ENCODE peak calls at places on chromosomes 4 and X, in nine cellular contexts. One of them, this sample, is unnamed.

GRCh38 chrX:99117011-99117410 is 1293.1 kb downstream of the PCDH19 start:
- DNase-seq in hepatocyte: no peak
- DNase-seq in aorta: no peak
- DNase-seq in CD4-positive, alpha-beta memory T cell: no peak
- DNase-seq in ovary: no peak
- DNase-seq in mammary epithelial cell: no peak
- DNase-seq in PC-3: no peak
- DNase-seq in breast epithelium: no peak
- DNase-seq in Peyer's patch: no peak
- DNase-seq in this sample: no peak

GRCh38 chr4:4387531-4388311 is 819 bp downstream of the NSG1 start:
- DNase-seq in hepatocyte: peak; percentile 35
- DNase-seq in aorta: no peak
- DNase-seq in CD4-positive, alpha-beta memory T cell: no peak
- DNase-seq in ovary: no peak
- DNase-seq in mammary epithelial cell: no peak
- DNase-seq in PC-3: no peak
- DNase-seq in breast epithelium: no peak
- DNase-seq in Peyer's patch: peak; percentile 37
- DNase-seq in this sample: no peak

GRCh38 chr4:150960079-150960478 is 55.0 kb downstream of the LRBA start:
- DNase-seq in hepatocyte: peak; percentile 19
- DNase-seq in aorta: no peak
- DNase-seq in CD4-positive, alpha-beta memory T cell: no peak
- DNase-seq in ovary: no peak
- DNase-seq in mammary epithelial cell: peak; percentile 33
- DNase-seq in PC-3: peak; percentile 61
- DNase-seq in breast epithelium: no peak
- DNase-seq in Peyer's patch: no peak
- DNase-seq in this sample: no peak

GRCh38 chrX:10847333-10847732 is 226.9 kb upstream of the MID1 start:
- DNase-seq in hepatocyte: no peak
- DNase-seq in aorta: no peak
- DNase-seq in CD4-positive, alpha-beta memory T cell: no peak
- DNase-seq in ovary: no peak
- DNase-seq in mammary epithelial cell: no peak
- DNase-seq in PC-3: no peak
- DNase-seq in breast epithelium: no peak
- DNase-seq in Peyer's patch: no peak
- DNase-seq in this sample: no peak

GRCh38 chr4:108155373-108155772 is 13.4 kb downstream of the LEF1 start:
- DNase-seq in hepatocyte: peak; percentile 50
- DNase-seq in aorta: no peak
- DNase-seq in CD4-positive, alpha-beta memory T cell: no peak
- DNase-seq in ovary: no peak
- DNase-seq in mammary epithelial cell: peak; percentile 69
- DNase-seq in PC-3: no peak
- DNase-seq in breast epithelium: no peak
- DNase-seq in Peyer's patch: no peak
- DNase-seq in this sample: no peak

GRCh38 chrX:30067677-30068076 is 147.7 kb upstream of the MAGEB2 start:
- DNase-seq in hepatocyte: no peak
- DNase-seq in aorta: no peak
- DNase-seq in CD4-positive, alpha-beta memory T cell: no peak
- DNase-seq in ovary: no peak
- DNase-seq in mammary epithelial cell: no peak
- DNase-seq in PC-3: no peak
- DNase-seq in breast epithelium: no peak
- DNase-seq in Peyer's patch: no peak
- DNase-seq in this sample: no peak

GRCh38 chr4:38948551-38948950 is 80.9 kb downstream of the FAM114A1 start:
- DNase-seq in hepatocyte: peak; percentile 35
- DNase-seq in aorta: peak; percentile 58
- DNase-seq in CD4-positive, alpha-beta memory T cell: no peak
- DNase-seq in ovary: peak; percentile 73
- DNase-seq in mammary epithelial cell: peak; percentile 76
- DNase-seq in PC-3: peak; percentile 77
- DNase-seq in breast epithelium: no peak
- DNase-seq in Peyer's patch: no peak
- DNase-seq in this sample: peak; percentile 75

GRCh38 chrX:110847334-110847733 is 51.7 kb upstream of the CHRDL1 start:
- DNase-seq in hepatocyte: peak; percentile 75
- DNase-seq in aorta: no peak
- DNase-seq in CD4-positive, alpha-beta memory T cell: peak; percentile 52
- DNase-seq in ovary: no peak
- DNase-seq in mammary epithelial cell: peak; percentile 44
- DNase-seq in PC-3: peak; percentile 78
- DNase-seq in breast epithelium: no peak
- DNase-seq in Peyer's patch: no peak
- DNase-seq in this sample: no peak

GRCh38 chr4:159400782-159401712 is 298.2 kb downstream of the RAPGEF2 start:
- DNase-seq in hepatocyte: peak; percentile 41
- DNase-seq in aorta: no peak
- DNase-seq in CD4-positive, alpha-beta memory T cell: no peak
- DNase-seq in ovary: no peak
- DNase-seq in mammary epithelial cell: no peak
- DNase-seq in PC-3: no peak
- DNase-seq in breast epithelium: no peak
- DNase-seq in Peyer's patch: no peak
- DNase-seq in this sample: no peak

GRCh38 chr4:69710580-69710979 is 49.8 kb downstream of the SULT1B1 start:
- DNase-seq in hepatocyte: no peak
- DNase-seq in aorta: no peak
- DNase-seq in CD4-positive, alpha-beta memory T cell: no peak
- DNase-seq in ovary: no peak
- DNase-seq in mammary epithelial cell: no peak
- DNase-seq in PC-3: no peak
- DNase-seq in breast epithelium: no peak
- DNase-seq in Peyer's patch: no peak
- DNase-seq in this sample: no peak

GRCh38 chrX:9940397-9940796 is 26.8 kb upstream of the CLDN34 start:
- DNase-seq in hepatocyte: no peak
- DNase-seq in aorta: no peak
- DNase-seq in CD4-positive, alpha-beta memory T cell: no peak
- DNase-seq in ovary: no peak
- DNase-seq in mammary epithelial cell: peak; percentile 54
- DNase-seq in PC-3: peak; percentile 85
- DNase-seq in breast epithelium: no peak
- DNase-seq in Peyer's patch: no peak
- DNase-seq in this sample: no peak

GRCh38 chr4:115090483-115091075 is 22.8 kb downstream of the NDST4 start:
- DNase-seq in hepatocyte: peak; percentile 57
- DNase-seq in aorta: no peak
- DNase-seq in CD4-positive, alpha-beta memory T cell: peak; percentile 8
- DNase-seq in ovary: no peak
- DNase-seq in mammary epithelial cell: peak; percentile 4
- DNase-seq in PC-3: peak; percentile 58
- DNase-seq in breast epithelium: no peak
- DNase-seq in Peyer's patch: no peak
- DNase-seq in this sample: no peak

GRCh38 chr4:48963042-48963679 is 22.9 kb upstream of the CWH43 start:
- DNase-seq in hepatocyte: peak; percentile 91
- DNase-seq in aorta: peak; percentile 77
- DNase-seq in CD4-positive, alpha-beta memory T cell: peak; percentile 75
- DNase-seq in ovary: peak; percentile 59
- DNase-seq in mammary epithelial cell: peak; percentile 71
- DNase-seq in PC-3: peak; percentile 88
- DNase-seq in breast epithelium: peak; percentile 59
- DNase-seq in Peyer's patch: peak; percentile 59
- DNase-seq in this sample: peak; percentile 66

GRCh38 chr4:84966382-84967291 is at the start of gene WDFY3:
- DNase-seq in hepatocyte: peak; percentile 92
- DNase-seq in aorta: peak; percentile 94
- DNase-seq in CD4-positive, alpha-beta memory T cell: no peak
- DNase-seq in ovary: peak; percentile 87
- DNase-seq in mammary epithelial cell: peak; percentile 89
- DNase-seq in PC-3: peak; percentile 80
- DNase-seq in breast epithelium: peak; percentile 82
- DNase-seq in Peyer's patch: peak; percentile 78
- DNase-seq in this sample: peak; percentile 89

GRCh38 chrX:95884196-95884595 is 800.4 kb upstream of the DIAPH2 start:
- DNase-seq in hepatocyte: no peak
- DNase-seq in aorta: no peak
- DNase-seq in CD4-positive, alpha-beta memory T cell: no peak
- DNase-seq in ovary: peak; percentile 33
- DNase-seq in mammary epithelial cell: no peak
- DNase-seq in PC-3: no peak
- DNase-seq in breast epithelium: no peak
- DNase-seq in Peyer's patch: no peak
- DNase-seq in this sample: no peak

GRCh38 chr4:139469869-139470268 is 15.9 kb downstream of the RAB33B start:
- DNase-seq in hepatocyte: no peak
- DNase-seq in aorta: no peak
- DNase-seq in CD4-positive, alpha-beta memory T cell: no peak
- DNase-seq in ovary: no peak
- DNase-seq in mammary epithelial cell: no peak
- DNase-seq in PC-3: no peak
- DNase-seq in breast epithelium: no peak
- DNase-seq in Peyer's patch: no peak
- DNase-seq in this sample: no peak

GRCh38 chr4:139476363-139476762 is 22.4 kb downstream of the RAB33B start:
- DNase-seq in hepatocyte: no peak
- DNase-seq in aorta: no peak
- DNase-seq in CD4-positive, alpha-beta memory T cell: no peak
- DNase-seq in ovary: no peak
- DNase-seq in mammary epithelial cell: no peak
- DNase-seq in PC-3: no peak
- DNase-seq in breast epithelium: no peak
- DNase-seq in Peyer's patch: no peak
- DNase-seq in this sample: no peak

GRCh38 chr4:139470997-139471665 is 17.2 kb downstream of the RAB33B start:
- DNase-seq in hepatocyte: no peak
- DNase-seq in aorta: no peak
- DNase-seq in CD4-positive, alpha-beta memory T cell: no peak
- DNase-seq in ovary: no peak
- DNase-seq in mammary epithelial cell: no peak
- DNase-seq in PC-3: no peak
- DNase-seq in breast epithelium: no peak
- DNase-seq in Peyer's patch: no peak
- DNase-seq in this sample: no peak

GRCh38 chr4:139470295-139470694 is 16.4 kb downstream of the RAB33B start:
- DNase-seq in hepatocyte: no peak
- DNase-seq in aorta: no peak
- DNase-seq in CD4-positive, alpha-beta memory T cell: no peak
- DNase-seq in ovary: no peak
- DNase-seq in mammary epithelial cell: no peak
- DNase-seq in PC-3: no peak
- DNase-seq in breast epithelium: no peak
- DNase-seq in Peyer's patch: no peak
- DNase-seq in this sample: no peak

GRCh38 chr4:139472761-139473335 is 18.9 kb downstream of the RAB33B start:
- DNase-seq in hepatocyte: no peak
- DNase-seq in aorta: no peak
- DNase-seq in CD4-positive, alpha-beta memory T cell: no peak
- DNase-seq in ovary: no peak
- DNase-seq in mammary epithelial cell: no peak
- DNase-seq in PC-3: no peak
- DNase-seq in breast epithelium: no peak
- DNase-seq in Peyer's patch: no peak
- DNase-seq in this sample: no peak
- H3K9me3 ChIP-seq in hepatocyte: no peaks in the 10 kb centered on the region
- H3K9me3 ChIP-seq in aorta: no peaks in the 10 kb centered on the region
- H3K9me3 ChIP-seq in CD4-positive, alpha-beta memory T cell: no peaks in the 10 kb centered on the region
- H3K9me3 ChIP-seq in ovary: no peaks in the 10 kb centered on the region
- H3K9me3 ChIP-seq in mammary epithelial cell: no peaks in the 10 kb centered on the region
- H3K9me3 ChIP-seq in PC-3: no peaks in the 10 kb centered on the region
- H3K9me3 ChIP-seq in breast epithelium: peaks cover 5% of the 10 kb centered on the region
- H3K9me3 ChIP-seq in Peyer's patch: no peaks in the 10 kb centered on the region
- H3K9me3 ChIP-seq in this sample: no peaks in the 10 kb centered on the region

GRCh38 chrX:70479197-70479969 is 34.7 kb downstream of the DLG3 start:
- DNase-seq in hepatocyte: peak; percentile 44
- DNase-seq in aorta: no peak
- DNase-seq in CD4-positive, alpha-beta memory T cell: no peak
- DNase-seq in ovary: no peak
- DNase-seq in mammary epithelial cell: peak; percentile 60
- DNase-seq in PC-3: peak; percentile 88
- DNase-seq in breast epithelium: no peak
- DNase-seq in Peyer's patch: no peak
- DNase-seq in this sample: no peak

GRCh38 chrX:70478521-70478920 is 33.9 kb downstream of the DLG3 start:
- DNase-seq in hepatocyte: no peak
- DNase-seq in aorta: no peak
- DNase-seq in CD4-positive, alpha-beta memory T cell: no peak
- DNase-seq in ovary: no peak
- DNase-seq in mammary epithelial cell: no peak
- DNase-seq in PC-3: no peak
- DNase-seq in breast epithelium: no peak
- DNase-seq in Peyer's patch: no peak
- DNase-seq in this sample: no peak

GRCh38 chrX:70477734-70478075 is 33.1 kb downstream of the DLG3 start:
- DNase-seq in hepatocyte: no peak
- DNase-seq in aorta: no peak
- DNase-seq in CD4-positive, alpha-beta memory T cell: no peak
- DNase-seq in ovary: no peak
- DNase-seq in mammary epithelial cell: no peak
- DNase-seq in PC-3: no peak
- DNase-seq in breast epithelium: no peak
- DNase-seq in Peyer's patch: no peak
- DNase-seq in this sample: no peak

GRCh38 chrX:70476166-70476933 is 31.7 kb downstream of the DLG3 start:
- DNase-seq in hepatocyte: no peak
- DNase-seq in aorta: no peak
- DNase-seq in CD4-positive, alpha-beta memory T cell: no peak
- DNase-seq in ovary: no peak
- DNase-seq in mammary epithelial cell: no peak
- DNase-seq in PC-3: no peak
- DNase-seq in breast epithelium: no peak
- DNase-seq in Peyer's patch: no peak
- DNase-seq in this sample: no peak

GRCh38 chrX:70476934-70477733 is 32.5 kb downstream of the DLG3 start:
- DNase-seq in hepatocyte: peak; percentile 58
- DNase-seq in aorta: peak; percentile 51
- DNase-seq in CD4-positive, alpha-beta memory T cell: no peak
- DNase-seq in ovary: peak; percentile 69
- DNase-seq in mammary epithelial cell: peak; percentile 31
- DNase-seq in PC-3: peak; percentile 79
- DNase-seq in breast epithelium: no peak
- DNase-seq in Peyer's patch: peak; percentile 75
- DNase-seq in this sample: no peak
- H3K27ac ChIP-seq in hepatocyte: peak overlapping the region; percentile 87
- H3K27ac ChIP-seq in aorta: peak overlapping the region; percentile 20
- H3K27ac ChIP-seq in CD4-positive, alpha-beta memory T cell: no peak overlapping the region
- H3K27ac ChIP-seq in ovary: peak overlapping the region; percentile 71
- H3K27ac ChIP-seq in mammary epithelial cell: no peak overlapping the region
- H3K27ac ChIP-seq in PC-3: peak overlapping the region; percentile 99
- H3K27ac ChIP-seq in breast epithelium: peak overlapping the region; percentile 71
- H3K27ac ChIP-seq in Peyer's patch: peak overlapping the region; percentile 72
- H3K27ac ChIP-seq in this sample: peak overlapping the region; percentile 81

GRCh38 chr4:139762715-139763114 is 97.1 kb downstream of the MGST2 start:
- DNase-seq in hepatocyte: no peak
- DNase-seq in aorta: no peak
- DNase-seq in CD4-positive, alpha-beta memory T cell: no peak
- DNase-seq in ovary: no peak
- DNase-seq in mammary epithelial cell: no peak
- DNase-seq in PC-3: no peak
- DNase-seq in breast epithelium: no peak
- DNase-seq in Peyer's patch: no peak
- DNase-seq in this sample: no peak
- H3K4me3 ChIP-seq in hepatocyte: no peak overlapping the region
- H3K4me3 ChIP-seq in aorta: no peak overlapping the region
- H3K4me3 ChIP-seq in CD4-positive, alpha-beta memory T cell: no peak overlapping the region
- H3K4me3 ChIP-seq in ovary: no peak overlapping the region
- H3K4me3 ChIP-seq in mammary epithelial cell: no peak overlapping the region
- H3K4me3 ChIP-seq in PC-3: no peak overlapping the region
- H3K4me3 ChIP-seq in breast epithelium: no peak overlapping the region
- H3K4me3 ChIP-seq in Peyer's patch: no peak overlapping the region
- H3K4me3 ChIP-seq in this sample: no peak overlapping the region

GRCh38 chrX:144709841-144710240 is 537.5 kb upstream of the SPANXN1 start:
- DNase-seq in hepatocyte: no peak
- DNase-seq in aorta: no peak
- DNase-seq in CD4-positive, alpha-beta memory T cell: no peak
- DNase-seq in ovary: no peak
- DNase-seq in mammary epithelial cell: no peak
- DNase-seq in PC-3: no peak
- DNase-seq in breast epithelium: no peak
- DNase-seq in Peyer's patch: no peak
- DNase-seq in this sample: no peak
- H3K9me3 ChIP-seq in hepatocyte: no peaks in the 10 kb centered on the region
- H3K9me3 ChIP-seq in aorta: no peaks in the 10 kb centered on the region
- H3K9me3 ChIP-seq in CD4-positive, alpha-beta memory T cell: no peaks in the 10 kb centered on the region
- H3K9me3 ChIP-seq in ovary: no peaks in the 10 kb centered on the region
- H3K9me3 ChIP-seq in mammary epithelial cell: peaks cover 3% of the 10 kb centered on the region
- H3K9me3 ChIP-seq in PC-3: no peaks in the 10 kb centered on the region
- H3K9me3 ChIP-seq in breast epithelium: no peaks in the 10 kb centered on the region
- H3K9me3 ChIP-seq in Peyer's patch: no peaks in the 10 kb centered on the region
- H3K9me3 ChIP-seq in this sample: no peaks in the 10 kb centered on the region

This sample was measured in right atrium auricular region.